ENCODE peak calls at places on chromosomes 4 and X, in nine cellular contexts. One of them, this sample, is unnamed.

GRCh38 chr4:91681544-91681943 is 622.2 kb upstream of the GRID2 start:
- DNase-seq in SK-N-SH: no peak
- DNase-seq in HCT116: peak
- DNase-seq in PC-3: peak
- DNase-seq in OCI-LY7: no peak
- DNase-seq in GM23338: peak
- DNase-seq in GM23248: no peak
- DNase-seq in MM.1S: no peak
- DNase-seq in neural progenitor cell: peak
- DNase-seq in this sample: peak

GRCh38 chrX:120213438-120214265 is 37.0 kb upstream of the ZBTB33 start:
- DNase-seq in OCI-LY7: peak
- DNase-seq in PC-3: peak
- DNase-seq in neural progenitor cell: peak
- DNase-seq in GM23248: peak
- DNase-seq in GM23338: peak
- DNase-seq in HCT116: peak
- DNase-seq in MM.1S: peak
- DNase-seq in SK-N-SH: peak
- DNase-seq in this sample: peak

GRCh38 chr4:99323761-99324160 is 2.6 kb upstream of the ADH1B start:
- DNase-seq in PC-3: no peak
- DNase-seq in OCI-LY7: no peak
- DNase-seq in GM23338: no peak
- DNase-seq in neural progenitor cell: no peak
- DNase-seq in GM23248: peak
- DNase-seq in SK-N-SH: no peak
- DNase-seq in HCT116: no peak
- DNase-seq in MM.1S: no peak
- DNase-seq in this sample: no peak

GRCh38 chr4:66691101-66691500 is 854.2 kb downstream of the CENPC start:
- DNase-seq in OCI-LY7: no peak
- DNase-seq in PC-3: peak
- DNase-seq in GM23338: peak
- DNase-seq in GM23248: no peak
- DNase-seq in neural progenitor cell: peak
- DNase-seq in HCT116: no peak
- DNase-seq in MM.1S: no peak
- DNase-seq in SK-N-SH: no peak
- DNase-seq in this sample: no peak

GRCh38 chrX:101407748-101408529 is at the start of the genes GLA and HNRNPH2:
- DNase-seq in HCT116: peak
- DNase-seq in PC-3: peak
- DNase-seq in OCI-LY7: peak
- DNase-seq in GM23248: peak
- DNase-seq in SK-N-SH: peak
- DNase-seq in GM23338: peak
- DNase-seq in MM.1S: peak
- DNase-seq in neural progenitor cell: peak
- DNase-seq in this sample: peak

GRCh38 chr4:152161676-152162330 is 374.1 kb downstream of the FBXW7 start:
- DNase-seq in OCI-LY7: no peak
- DNase-seq in GM23248: peak
- DNase-seq in neural progenitor cell: no peak
- DNase-seq in MM.1S: no peak
- DNase-seq in PC-3: peak
- DNase-seq in GM23338: no peak
- DNase-seq in SK-N-SH: no peak
- DNase-seq in HCT116: no peak
- DNase-seq in this sample: no peak

GRCh38 chr4:184422378-184422777 is 52.0 kb downstream of the IRF2 start:
- DNase-seq in MM.1S: no peak
- DNase-seq in OCI-LY7: no peak
- DNase-seq in SK-N-SH: no peak
- DNase-seq in GM23248: no peak
- DNase-seq in PC-3: no peak
- DNase-seq in neural progenitor cell: no peak
- DNase-seq in GM23338: no peak
- DNase-seq in HCT116: no peak
- DNase-seq in this sample: no peak

GRCh38 chr4:139849219-139849618 is 183.6 kb downstream of the MGST2 start:
- DNase-seq in OCI-LY7: no peak
- DNase-seq in GM23248: no peak
- DNase-seq in GM23338: no peak
- DNase-seq in HCT116: no peak
- DNase-seq in SK-N-SH: peak
- DNase-seq in MM.1S: no peak
- DNase-seq in PC-3: no peak
- DNase-seq in neural progenitor cell: no peak
- DNase-seq in this sample: no peak

GRCh38 chrX:70293621-70294020 is 3.7 kb downstream of the KIF4A start:
- DNase-seq in OCI-LY7: no peak
- DNase-seq in MM.1S: no peak
- DNase-seq in PC-3: peak
- DNase-seq in neural progenitor cell: no peak
- DNase-seq in SK-N-SH: no peak
- DNase-seq in GM23248: peak
- DNase-seq in HCT116: no peak
- DNase-seq in GM23338: no peak
- DNase-seq in this sample: no peak

GRCh38 chrX:70289793-70290770 is at the start of the genes KIF4A and PDZD11:
- DNase-seq in GM23248: peak
- DNase-seq in neural progenitor cell: peak
- DNase-seq in HCT116: peak
- DNase-seq in PC-3: peak
- DNase-seq in MM.1S: peak
- DNase-seq in OCI-LY7: peak
- DNase-seq in GM23338: peak
- DNase-seq in SK-N-SH: peak
- DNase-seq in this sample: peak

GRCh38 chrX:70289168-70289792 is 447 bp downstream of the PDZD11 start:
- DNase-seq in SK-N-SH: no peak
- DNase-seq in OCI-LY7: no peak
- DNase-seq in HCT116: no peak
- DNase-seq in MM.1S: no peak
- DNase-seq in PC-3: peak
- DNase-seq in GM23338: no peak
- DNase-seq in GM23248: peak
- DNase-seq in neural progenitor cell: no peak
- DNase-seq in this sample: no peak

GRCh38 chrX:70292788-70293187 is 2.9 kb downstream of the KIF4A start:
- DNase-seq in OCI-LY7: no peak
- DNase-seq in PC-3: peak
- DNase-seq in neural progenitor cell: no peak
- DNase-seq in GM23338: no peak
- DNase-seq in GM23248: no peak
- DNase-seq in HCT116: no peak
- DNase-seq in SK-N-SH: no peak
- DNase-seq in MM.1S: no peak
- DNase-seq in this sample: no peak
- H3K4me2 ChIP-seq in OCI-LY7: peak
- H3K4me2 ChIP-seq in PC-3: peak
- H3K4me2 ChIP-seq in neural progenitor cell: peak
- H3K4me2 ChIP-seq in GM23338: no peak
- H3K4me2 ChIP-seq in GM23248: no peak
- H3K4me2 ChIP-seq in HCT116: no peak
- H3K4me2 ChIP-seq in SK-N-SH: peak
- H3K4me2 ChIP-seq in MM.1S: peak
- H3K4me2 ChIP-seq in this sample: no peak

DNA sequence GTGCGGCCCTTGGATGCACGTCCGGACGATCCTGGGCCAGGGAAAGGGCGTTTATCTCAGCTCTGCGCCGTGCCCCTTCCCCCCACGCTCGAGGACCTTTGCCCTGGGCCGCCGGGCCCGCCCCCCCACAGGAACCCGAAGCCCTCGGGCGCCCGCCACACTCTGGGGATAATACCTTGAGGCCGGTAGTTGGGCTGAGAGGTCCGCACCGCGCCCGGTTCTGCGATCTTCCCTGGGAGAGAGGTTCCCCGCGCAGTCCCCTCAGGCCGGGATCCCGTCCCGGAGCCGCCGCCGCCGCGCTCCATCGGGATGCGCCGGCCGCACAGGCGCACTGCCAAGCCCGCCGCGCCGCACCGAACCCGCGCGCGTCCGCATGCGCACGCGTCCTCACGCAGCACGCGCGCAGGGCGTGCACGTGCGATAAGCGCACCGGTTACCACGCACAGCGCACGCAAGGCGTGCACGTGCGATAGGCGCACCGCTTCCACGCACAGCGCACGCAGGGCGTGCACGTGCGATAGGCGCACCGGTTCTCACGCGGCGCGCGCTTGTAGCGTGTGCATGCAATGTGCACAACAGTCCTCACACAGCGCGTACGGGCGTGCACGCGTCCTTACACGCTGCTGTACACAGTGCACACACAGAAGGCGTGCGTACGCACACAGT is at the start of gene MAP7D2:
- DNase-seq in GM23338: peak
- DNase-seq in HCT116: no peak
- DNase-seq in neural progenitor cell: peak
- DNase-seq in PC-3: no peak
- DNase-seq in GM23248: peak
- DNase-seq in SK-N-SH: peak
- DNase-seq in MM.1S: no peak
- DNase-seq in OCI-LY7: no peak
- DNase-seq in this sample: peak
- H3K4me3 ChIP-seq in GM23338: peak
- H3K4me3 ChIP-seq in HCT116: no peak
- H3K4me3 ChIP-seq in neural progenitor cell: peak
- H3K4me3 ChIP-seq in PC-3: no peak
- H3K4me3 ChIP-seq in GM23248: peak
- H3K4me3 ChIP-seq in SK-N-SH: peak
- H3K4me3 ChIP-seq in MM.1S: no peak
- H3K4me3 ChIP-seq in OCI-LY7: no peak
- H3K4me3 ChIP-seq in this sample: no peak

GRCh38 chr4:142088906-142089305 is 452.5 kb downstream of the IL15 start:
- DNase-seq in OCI-LY7: no peak
- DNase-seq in PC-3: no peak
- DNase-seq in SK-N-SH: no peak
- DNase-seq in HCT116: no peak
- DNase-seq in MM.1S: no peak
- DNase-seq in GM23248: peak
- DNase-seq in neural progenitor cell: no peak
- DNase-seq in GM23338: no peak
- DNase-seq in this sample: no peak

GRCh38 chr4:142091691-142092182 is 455.4 kb downstream of the IL15 start:
- DNase-seq in neural progenitor cell: no peak
- DNase-seq in SK-N-SH: no peak
- DNase-seq in PC-3: peak
- DNase-seq in OCI-LY7: no peak
- DNase-seq in GM23248: peak
- DNase-seq in GM23338: no peak
- DNase-seq in MM.1S: no peak
- DNase-seq in HCT116: peak
- DNase-seq in this sample: no peak

GRCh38 chr4:142095886-142096605 is 459.7 kb downstream of the IL15 start:
- DNase-seq in HCT116: peak
- DNase-seq in neural progenitor cell: no peak
- DNase-seq in GM23248: peak
- DNase-seq in OCI-LY7: no peak
- DNase-seq in PC-3: peak
- DNase-seq in SK-N-SH: no peak
- DNase-seq in MM.1S: no peak
- DNase-seq in GM23338: no peak
- DNase-seq in this sample: no peak

GRCh38 chr4:142092941-142093340 is 456.6 kb downstream of the IL15 start:
- DNase-seq in MM.1S: no peak
- DNase-seq in HCT116: no peak
- DNase-seq in GM23248: no peak
- DNase-seq in PC-3: no peak
- DNase-seq in neural progenitor cell: no peak
- DNase-seq in OCI-LY7: no peak
- DNase-seq in GM23338: no peak
- DNase-seq in SK-N-SH: no peak
- DNase-seq in this sample: no peak

DNA sequence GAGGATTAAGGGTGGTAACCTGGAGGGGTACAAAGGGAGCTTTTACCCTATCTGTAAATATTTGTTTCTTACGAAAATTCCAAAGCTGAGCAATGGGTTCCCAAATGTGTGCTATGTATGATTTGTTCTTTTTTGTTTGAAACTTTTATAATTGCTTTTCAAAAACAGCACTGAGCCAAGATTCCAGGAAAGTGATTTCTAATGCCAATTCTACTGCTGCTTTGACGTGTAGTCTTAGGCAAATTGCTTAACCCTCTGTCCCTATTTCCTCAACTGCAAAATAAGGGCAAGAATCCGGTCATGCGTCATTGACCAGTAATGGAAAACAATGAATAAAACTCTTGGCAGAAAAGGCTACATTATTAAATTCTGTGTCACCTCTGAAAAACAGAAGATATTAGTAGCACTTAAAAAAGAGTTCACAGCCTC is 454.7 kb downstream of the IL15 start:
- DNase-seq in MM.1S: no peak
- DNase-seq in PC-3: peak
- DNase-seq in OCI-LY7: no peak
- DNase-seq in HCT116: no peak
- DNase-seq in neural progenitor cell: no peak
- DNase-seq in SK-N-SH: no peak
- DNase-seq in GM23338: no peak
- DNase-seq in GM23248: peak
- DNase-seq in this sample: no peak
- TF ChIP-seq EZH2phosphoT487 in MM.1S: no peak
- TF ChIP-seq EZH2phosphoT487 in PC-3: no peak
- TF ChIP-seq EZH2phosphoT487 in OCI-LY7: no peak
- TF ChIP-seq EZH2phosphoT487 in HCT116: no peak
- TF ChIP-seq EZH2phosphoT487 in neural progenitor cell: no peak
- TF ChIP-seq EZH2phosphoT487 in SK-N-SH: no peak
- TF ChIP-seq EZH2phosphoT487 in GM23338: no peak
- TF ChIP-seq EZH2phosphoT487 in GM23248: no peak
- TF ChIP-seq EZH2phosphoT487 in this sample: no peak

GRCh38 chr4:147625733-147626132 is 8.5 kb downstream of the TMEM184C start:
- DNase-seq in OCI-LY7: no peak
- DNase-seq in HCT116: no peak
- DNase-seq in MM.1S: no peak
- DNase-seq in GM23248: no peak
- DNase-seq in neural progenitor cell: no peak
- DNase-seq in PC-3: peak
- DNase-seq in GM23338: peak
- DNase-seq in SK-N-SH: no peak
- DNase-seq in this sample: no peak

GRCh38 chr4:147617841-147618421 is 734 bp downstream of the TMEM184C start:
- DNase-seq in SK-N-SH: no peak
- DNase-seq in MM.1S: peak
- DNase-seq in PC-3: peak
- DNase-seq in HCT116: no peak
- DNase-seq in GM23248: no peak
- DNase-seq in GM23338: no peak
- DNase-seq in neural progenitor cell: no peak
- DNase-seq in OCI-LY7: no peak
- DNase-seq in this sample: no peak

GRCh38 chr4:147616849-147617172 is 386 bp upstream of the TMEM184C start:
- DNase-seq in HCT116: no peak
- DNase-seq in SK-N-SH: no peak
- DNase-seq in PC-3: no peak
- DNase-seq in MM.1S: no peak
- DNase-seq in GM23338: no peak
- DNase-seq in OCI-LY7: no peak
- DNase-seq in GM23248: no peak
- DNase-seq in neural progenitor cell: no peak
- DNase-seq in this sample: no peak

GRCh38 chr4:147617173-147617840 is at the start of gene TMEM184C:
- DNase-seq in MM.1S: peak
- DNase-seq in PC-3: peak
- DNase-seq in neural progenitor cell: peak
- DNase-seq in GM23248: peak
- DNase-seq in OCI-LY7: peak
- DNase-seq in SK-N-SH: peak
- DNase-seq in HCT116: peak
- DNase-seq in GM23338: peak
- DNase-seq in this sample: peak

DNA sequence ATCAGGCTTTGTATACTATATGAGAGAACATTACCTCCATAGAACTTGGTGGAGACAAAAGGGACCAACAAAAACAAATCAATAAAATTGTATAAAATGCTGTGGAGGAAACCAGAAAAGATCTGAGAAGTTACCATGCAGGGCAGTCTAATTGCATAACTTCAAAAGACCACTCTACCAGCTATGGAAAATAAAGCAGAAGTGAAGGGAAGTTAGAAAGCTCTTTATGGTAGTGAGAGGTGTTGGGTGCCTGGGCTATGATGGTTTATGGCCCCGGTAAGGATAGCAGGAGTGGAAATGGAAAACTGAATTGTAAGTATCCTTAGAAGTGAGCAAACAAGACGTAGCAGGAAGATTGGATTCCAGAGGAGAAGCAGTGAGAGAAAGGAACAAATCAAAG is 3.1 kb downstream of the TMEM184C start:
- DNase-seq in GM23338: no peak
- DNase-seq in GM23248: no peak
- DNase-seq in neural progenitor cell: no peak
- DNase-seq in HCT116: no peak
- DNase-seq in PC-3: no peak
- DNase-seq in MM.1S: no peak
- DNase-seq in OCI-LY7: no peak
- DNase-seq in SK-N-SH: no peak
- DNase-seq in this sample: no peak
- H3K4me2 ChIP-seq in GM23338: peak
- H3K4me2 ChIP-seq in GM23248: no peak
- H3K4me2 ChIP-seq in neural progenitor cell: peak
- H3K4me2 ChIP-seq in HCT116: no peak
- H3K4me2 ChIP-seq in PC-3: peak
- H3K4me2 ChIP-seq in MM.1S: no peak
- H3K4me2 ChIP-seq in OCI-LY7: peak
- H3K4me2 ChIP-seq in SK-N-SH: peak
- H3K4me2 ChIP-seq in this sample: peak

This sample was measured in hepatocyte.